ENCODE peak calls at places on chromosomes 16 and 17, in five cellular contexts. W, H, I, S and U are unnamed samples. For H3K4me1, the result is how much of the 10 kb centered on the place peaks cover.

GRCh38 chr17:50352693-50353599 is 7.0 kb downstream of the XYLT2 start:
- DNase-seq in I (no peak), H (no peak), S (no peak), W (peak), U (no peak)

GRCh38 chr16:46949216-46949892 is 24.1 kb downstream of the DNAJA2 start:
- DNase-seq in H (no peak), I (no peak), S (no peak), W (no peak), U (no peak)

GRCh38 chr17:13024526-13025263 is 6.9 kb upstream of the ELAC2 start:
- DNase-seq in H (peak), W (peak), S (peak), I (peak), U (peak)

GRCh38 chr16:86330906-86331305 is 179.4 kb upstream of the FOXF1 start:
- DNase-seq in I (no peak), H (no peak), W (no peak), S (no peak), U (no peak)

GRCh38 chr17:39001703-39002637 is 34.8 kb upstream of the FBXO47 start:
- DNase-seq in I (peak), H (peak), S (no peak), W (peak), U (no peak)

GRCh38 chr17:50832267-50833227 is 2.8 kb upstream of the WFIKKN2 start:
- DNase-seq in H (peak), S (no peak), W (peak), I (no peak), U (no peak)

GRCh38 chr17:22515599-22515998 is 823.3 kb downstream of the KCNJ18 start:
- DNase-seq in I (no peak), H (no peak), W (no peak), S (no peak), U (no peak)

GRCh38 chr17:63497708-63498483 is 21.0 kb downstream of the ACE start:
- DNase-seq in S (no peak), H (no peak), W (no peak), I (peak), U (no peak)

GRCh38 chr17:7982666-7983065 is 19.7 kb upstream of the GUCY2D start:
- DNase-seq in W (no peak), I (no peak), S (no peak), H (no peak), U (no peak)

GRCh38 chr17:37147301-37147812 is 198.6 kb downstream of the AATF start:
- DNase-seq in H (no peak), S (no peak), I (peak), W (no peak), U (no peak)

GRCh38 chr17:33142703-33143299 is 150.3 kb downstream of the ASIC2 start:
- DNase-seq in S (no peak), H (no peak), W (no peak), I (peak), U (no peak)

GRCh38 chr17:33039874-33040273 is 48.2 kb downstream of the SPACA3 start:
- DNase-seq in W (no peak), H (no peak), I (peak), S (no peak), U (no peak)

GRCh38 chr16:82675300-82675699 is 48.5 kb downstream of the CDH13 start:
- DNase-seq in S (no peak), I (no peak), W (no peak), H (no peak), U (no peak)

GRCh38 chr17:44770526-44770925 is 11.7 kb downstream of the ADAM11 start:
- DNase-seq in S (no peak), H (no peak), W (no peak), I (no peak), U (no peak)

DNA sequence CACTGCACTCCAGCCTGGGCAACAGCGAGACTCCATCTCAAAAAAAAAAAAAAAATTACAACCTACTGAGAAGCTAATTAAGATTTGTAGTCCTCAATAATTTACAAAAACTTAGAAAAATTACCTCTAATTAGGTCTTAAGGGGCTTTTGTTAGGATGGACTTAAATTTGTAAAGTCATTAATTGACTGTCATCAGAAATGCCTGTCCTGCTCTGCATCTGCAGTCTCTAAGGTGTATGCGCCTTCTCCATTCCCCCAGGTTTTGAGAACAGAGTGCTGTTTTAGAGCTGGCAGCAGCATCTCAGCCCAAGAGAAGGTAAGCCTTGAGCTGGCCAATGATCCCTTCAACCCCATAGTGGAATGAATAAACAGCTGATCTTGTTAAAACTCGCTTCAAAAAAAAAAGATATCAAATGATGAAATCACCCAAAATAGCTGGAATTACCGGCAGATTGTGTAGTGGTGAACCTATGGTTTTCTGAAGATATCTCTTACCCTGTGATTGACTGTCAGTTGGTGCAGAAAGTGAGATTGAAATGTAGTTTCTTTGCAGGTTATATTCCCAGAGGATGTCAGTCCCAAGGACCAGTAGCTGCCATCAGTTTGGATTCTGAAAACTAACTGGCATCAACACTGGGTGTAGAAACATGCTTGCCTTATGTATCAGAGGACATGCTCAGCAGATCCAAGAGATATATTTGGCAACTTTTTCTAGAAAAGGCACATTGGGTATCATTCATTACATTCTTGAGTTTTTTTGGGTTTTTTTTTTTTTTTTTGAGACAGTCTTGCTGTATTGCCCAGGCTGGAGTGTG is 25.7 kb downstream of the TRPV2 start:
- DNase-seq in W (no peak), H (no peak), I (no peak), S (no peak), U (no peak)
- H3K4me1 ChIP-seq in W (under half), H (under half), I (half or more), S (under half), U (under half)

DNA sequence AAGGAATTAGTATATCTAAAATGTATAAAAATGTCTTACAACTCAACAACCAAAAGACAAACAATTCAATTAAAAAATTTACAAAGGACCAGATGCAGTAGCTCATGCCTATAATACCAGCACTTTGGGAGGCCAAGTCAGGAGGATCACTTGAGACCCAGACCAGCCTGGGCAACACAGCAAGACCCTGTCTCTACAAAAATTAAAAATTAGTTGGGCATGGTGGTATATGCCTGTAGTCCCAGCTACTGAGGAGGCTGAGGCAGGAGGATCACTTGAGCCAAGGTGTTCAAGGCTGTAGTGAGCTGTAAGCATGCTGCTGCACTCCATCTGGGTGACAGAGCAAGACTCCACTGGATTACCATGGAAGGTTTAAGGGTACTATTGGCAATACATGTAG is 33.8 kb downstream of the ZNRF1 start:
- DNase-seq in H (no peak), S (no peak), I (no peak), W (no peak), U (no peak)
- H3K4me3 ChIP-seq in H (no peak), S (no peak), I (no peak), W (no peak), U (no peak)

DNA sequence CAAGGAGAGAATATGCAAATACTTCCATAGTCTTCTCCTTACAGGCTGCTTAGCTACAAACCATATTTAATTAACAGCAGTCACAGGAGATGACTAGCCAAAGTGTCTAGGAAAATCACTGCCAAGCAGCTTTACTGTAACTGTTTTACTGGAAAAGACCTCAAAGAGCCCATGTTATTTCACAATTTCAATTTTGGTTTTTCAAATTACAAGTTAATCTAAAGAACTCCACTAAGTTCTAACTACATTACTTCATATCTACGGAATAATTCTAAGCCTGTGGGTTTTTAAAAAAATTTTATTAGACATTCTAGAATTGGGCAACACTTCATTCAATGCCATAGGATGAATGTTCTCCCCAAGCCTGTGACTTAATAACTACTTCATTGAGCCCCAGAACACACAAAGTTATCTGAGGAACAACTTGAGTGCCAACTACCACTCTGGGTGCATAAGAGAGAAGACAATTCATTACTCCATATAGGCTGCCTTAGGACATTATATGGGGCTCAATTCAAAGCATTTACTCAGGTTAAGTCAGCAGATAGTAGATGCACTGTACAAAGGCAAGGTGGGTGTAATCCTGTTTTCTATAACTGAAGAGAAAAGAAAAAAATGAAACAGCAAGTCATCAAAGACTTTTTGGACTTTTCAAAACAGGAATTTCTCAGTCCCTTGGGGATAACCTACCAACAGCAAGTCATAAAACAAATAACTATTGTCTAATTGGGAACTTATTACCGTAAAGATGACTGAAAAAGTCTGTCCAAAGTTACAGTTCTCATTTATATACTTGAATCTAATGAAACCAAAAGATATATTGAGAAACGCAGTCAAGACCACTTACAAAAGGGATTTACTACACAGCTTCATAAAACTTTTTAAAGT is 33.0 kb downstream of the STAT3 start:
- DNase-seq in I (no peak), H (no peak), W (no peak), S (no peak), U (no peak)
- H3K27ac ChIP-seq in I (peak), H (no peak), W (no peak), S (no peak), U (no peak)

DNA sequence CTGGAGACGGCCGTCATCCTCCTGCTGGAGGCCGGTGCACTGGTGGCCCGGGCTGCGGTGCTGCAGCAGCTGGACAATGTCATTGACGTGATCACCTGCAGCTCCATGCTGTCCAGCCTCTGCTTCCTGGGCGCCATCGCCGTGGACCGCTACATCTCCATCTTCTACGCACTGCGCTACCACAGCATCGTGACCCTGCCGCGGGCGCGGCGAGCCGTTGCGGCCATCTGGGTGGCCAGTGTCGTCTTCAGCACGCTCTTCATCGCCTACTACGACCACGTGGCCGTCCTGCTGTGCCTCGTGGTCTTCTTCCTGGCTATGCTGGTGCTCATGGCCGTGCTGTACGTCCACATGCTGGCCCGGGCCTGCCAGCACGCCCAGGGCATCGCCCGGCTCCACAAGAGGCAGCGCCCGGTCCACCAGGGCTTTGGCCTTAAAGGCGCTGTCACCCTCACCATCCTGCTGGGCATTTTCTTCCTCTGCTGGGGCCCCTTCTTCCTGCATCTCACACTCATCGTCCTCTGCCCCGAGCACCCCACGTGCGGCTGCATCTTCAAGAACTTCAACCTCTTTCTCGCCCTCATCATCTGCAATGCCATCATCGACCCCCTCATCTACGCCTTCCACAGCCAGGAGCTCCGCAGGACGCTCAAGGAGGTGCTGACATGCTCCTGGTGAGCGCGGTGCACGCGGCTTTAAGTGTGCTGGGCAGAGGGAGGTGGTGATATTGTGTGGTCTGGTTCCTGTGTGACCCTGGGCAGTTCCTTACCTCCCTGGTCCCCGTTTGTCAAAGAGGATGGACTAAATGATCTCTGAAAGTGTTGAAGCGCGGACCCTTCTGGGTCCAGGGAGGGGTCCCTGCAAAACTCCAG is 1.1 kb downstream of the MC1R start:
- DNase-seq in W (peak), S (no peak), H (no peak), I (no peak), U (no peak)
- H3K4me1 ChIP-seq in W (under half), S (half or more), H (under half), I (half or more), U (under half)

GRCh38 chr17:902463-902862 is 77.1 kb downstream of the NXN start:
- DNase-seq in I (no peak), H (no peak), S (no peak), W (no peak), U (no peak)

GRCh38 chr17:897970-898619 is 81.5 kb downstream of the NXN start:
- DNase-seq in H (no peak), W (no peak), I (no peak), S (no peak), U (no peak)

GRCh38 chr17:896439-896838 is 83.1 kb downstream of the NXN start:
- DNase-seq in I (no peak), W (no peak), H (no peak), S (no peak), U (no peak)

GRCh38 chr17:901964-902363 is 77.6 kb downstream of the NXN start:
- DNase-seq in H (no peak), W (no peak), S (no peak), I (no peak), U (no peak)

DNA sequence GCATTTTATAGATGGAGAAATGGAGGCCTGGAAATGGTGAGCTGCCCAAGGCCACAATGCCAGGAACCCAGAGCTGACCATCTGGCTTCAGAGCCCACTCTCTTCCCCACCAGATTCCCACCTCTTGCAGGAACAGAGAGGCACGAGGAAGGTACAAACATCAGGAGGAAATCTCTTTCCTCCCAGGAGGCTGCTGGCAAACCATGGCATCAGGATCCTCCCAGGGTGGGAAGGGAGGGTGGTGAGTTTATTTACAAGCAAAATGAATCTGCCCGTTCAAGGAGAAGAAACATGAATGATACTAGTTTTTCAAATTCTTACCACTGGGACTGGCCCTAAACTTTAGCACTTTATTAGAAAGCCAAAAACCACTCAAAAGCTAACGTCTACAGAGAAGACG is 79.2 kb downstream of the NXN start:
- DNase-seq in H (no peak), W (no peak), S (no peak), I (no peak), U (no peak)
- H3K4me3 ChIP-seq in H (no peak), W (no peak), S (no peak), I (no peak), U (no peak)

GRCh38 chr16:56360117-56361008 is 65.0 kb downstream of the AMFR start:
- DNase-seq in H (no peak), S (no peak), W (peak), I (no peak), U (no peak)
- H3K27ac ChIP-seq in H (no peak), S (no peak), W (no peak), I (no peak), U (no peak)

GRCh38 chr17:82603981-82604448 is 44.2 kb downstream of the WDR45B start:
- DNase-seq in H (no peak), W (peak), I (no peak), S (peak), U (peak)
- H3K4me1 ChIP-seq in H (under half), W (under half), I (under half), S (under half), U (under half)

DNA sequence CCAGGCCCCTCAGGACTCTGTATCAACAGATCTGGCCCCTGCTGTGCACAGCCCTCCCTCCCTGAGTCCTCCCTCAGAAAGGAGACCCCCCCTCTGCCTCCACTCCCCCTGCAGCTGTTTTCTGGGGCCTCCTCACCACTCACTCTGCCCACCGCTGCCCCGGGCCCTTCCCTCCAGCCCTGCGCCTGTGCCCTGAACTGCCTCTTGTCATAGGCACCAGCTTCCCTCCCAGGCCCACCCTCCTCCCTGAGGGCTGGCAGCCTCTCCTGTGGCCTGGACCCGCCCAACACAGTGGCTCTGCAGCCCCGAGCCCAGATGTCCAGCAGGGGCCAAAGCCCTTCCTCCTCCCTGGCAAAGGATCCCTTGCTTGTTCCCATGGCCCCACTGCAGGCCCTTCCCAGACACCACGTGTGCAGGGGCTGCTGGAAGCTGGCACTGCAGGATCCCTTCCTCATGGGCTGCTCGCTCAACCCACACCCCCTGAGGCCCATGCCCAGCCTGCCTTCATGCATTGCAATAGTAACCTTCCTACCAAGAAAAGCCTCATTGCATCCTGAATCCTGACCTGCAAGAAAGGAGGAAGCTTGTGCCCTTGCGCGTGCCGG is 25.8 kb downstream of the GNPTG start:
- DNase-seq in I (no peak), H (no peak), W (no peak), S (no peak), U (no peak)
- H3K4me3 ChIP-seq in I (peak), H (no peak), W (no peak), S (no peak), U (no peak)